ENCODE peak calls at places on chromosomes 6 and 20, in nine cellular contexts. One of them, this sample, is unnamed.

GRCh38 chr6:3620937-3621336 is 130.6 kb downstream of the PXDC1 start:
- DNase-seq in heart right ventricle: no peak
- DNase-seq in nephron progenitor cell: no peak
- DNase-seq in ascending aorta: no peak
- DNase-seq in AML-193: no peak
- DNase-seq in activated CD4-positive, alpha-beta T cell treated with anti-CD3 and anti-CD28 coated beads, Interleukin-2, amount 50 U/mL, for 4 hours: no peak
- DNase-seq in HEK293T: no peak
- DNase-seq in A549: no peak
- DNase-seq in left cardiac atrium: no peak
- DNase-seq in this sample: no peak

GRCh38 chr6:34595332-34596090 is 39.4 kb upstream of the SPDEF start:
- DNase-seq in AML-193: no peak
- DNase-seq in left cardiac atrium: no peak
- DNase-seq in ascending aorta: no peak
- DNase-seq in A549: no peak
- DNase-seq in HEK293T: no peak
- DNase-seq in nephron progenitor cell: no peak
- DNase-seq in heart right ventricle: no peak
- DNase-seq in activated CD4-positive, alpha-beta T cell treated with anti-CD3 and anti-CD28 coated beads, Interleukin-2, amount 50 U/mL, for 4 hours: no peak
- DNase-seq in this sample: no peak

GRCh38 chr6:134065706-134066105 is 13.3 kb upstream of the SLC2A12 start:
- DNase-seq in ascending aorta: no peak
- DNase-seq in HEK293T: peak
- DNase-seq in AML-193: peak
- DNase-seq in activated CD4-positive, alpha-beta T cell treated with anti-CD3 and anti-CD28 coated beads, Interleukin-2, amount 50 U/mL, for 4 hours: no peak
- DNase-seq in left cardiac atrium: no peak
- DNase-seq in A549: no peak
- DNase-seq in nephron progenitor cell: no peak
- DNase-seq in heart right ventricle: no peak
- DNase-seq in this sample: no peak

GRCh38 chr6:53850527-53850926 is 55.7 kb downstream of the LRRC1 start:
- DNase-seq in nephron progenitor cell: no peak
- DNase-seq in activated CD4-positive, alpha-beta T cell treated with anti-CD3 and anti-CD28 coated beads, Interleukin-2, amount 50 U/mL, for 4 hours: no peak
- DNase-seq in A549: no peak
- DNase-seq in ascending aorta: no peak
- DNase-seq in left cardiac atrium: no peak
- DNase-seq in heart right ventricle: no peak
- DNase-seq in AML-193: no peak
- DNase-seq in HEK293T: no peak
- DNase-seq in this sample: no peak

GRCh38 chr6:134662077-134662476 is 287.8 kb downstream of the ALDH8A1 start:
- DNase-seq in heart right ventricle: no peak
- DNase-seq in ascending aorta: no peak
- DNase-seq in nephron progenitor cell: no peak
- DNase-seq in A549: no peak
- DNase-seq in HEK293T: no peak
- DNase-seq in left cardiac atrium: no peak
- DNase-seq in activated CD4-positive, alpha-beta T cell treated with anti-CD3 and anti-CD28 coated beads, Interleukin-2, amount 50 U/mL, for 4 hours: no peak
- DNase-seq in AML-193: no peak
- DNase-seq in this sample: no peak

GRCh38 chr6:153210083-153210482 is 79.0 kb upstream of the RGS17 start:
- DNase-seq in A549: no peak
- DNase-seq in AML-193: no peak
- DNase-seq in left cardiac atrium: no peak
- DNase-seq in activated CD4-positive, alpha-beta T cell treated with anti-CD3 and anti-CD28 coated beads, Interleukin-2, amount 50 U/mL, for 4 hours: no peak
- DNase-seq in heart right ventricle: no peak
- DNase-seq in ascending aorta: no peak
- DNase-seq in HEK293T: no peak
- DNase-seq in nephron progenitor cell: no peak
- DNase-seq in this sample: no peak

GRCh38 chr6:167058261-167058660 is 59.1 kb downstream of the CEP43 start:
- DNase-seq in HEK293T: no peak
- DNase-seq in heart right ventricle: no peak
- DNase-seq in AML-193: no peak
- DNase-seq in ascending aorta: no peak
- DNase-seq in activated CD4-positive, alpha-beta T cell treated with anti-CD3 and anti-CD28 coated beads, Interleukin-2, amount 50 U/mL, for 4 hours: no peak
- DNase-seq in left cardiac atrium: no peak
- DNase-seq in nephron progenitor cell: no peak
- DNase-seq in A549: no peak
- DNase-seq in this sample: no peak

GRCh38 chr6:19322691-19323470 is 514.3 kb upstream of the ID4 start:
- DNase-seq in A549: no peak
- DNase-seq in HEK293T: no peak
- DNase-seq in nephron progenitor cell: no peak
- DNase-seq in heart right ventricle: no peak
- DNase-seq in left cardiac atrium: no peak
- DNase-seq in AML-193: no peak
- DNase-seq in ascending aorta: no peak
- DNase-seq in activated CD4-positive, alpha-beta T cell treated with anti-CD3 and anti-CD28 coated beads, Interleukin-2, amount 50 U/mL, for 4 hours: no peak
- DNase-seq in this sample: no peak

GRCh38 chr6:30847971-30848441 is 36.3 kb upstream of the DDR1 start:
- DNase-seq in HEK293T: no peak
- DNase-seq in left cardiac atrium: no peak
- DNase-seq in A549: no peak
- DNase-seq in activated CD4-positive, alpha-beta T cell treated with anti-CD3 and anti-CD28 coated beads, Interleukin-2, amount 50 U/mL, for 4 hours: no peak
- DNase-seq in AML-193: no peak
- DNase-seq in heart right ventricle: no peak
- DNase-seq in nephron progenitor cell: no peak
- DNase-seq in ascending aorta: no peak
- DNase-seq in this sample: no peak

GRCh38 chr20:56829788-56830385 is 200.8 kb downstream of the TFAP2C start:
- DNase-seq in HEK293T: no peak
- DNase-seq in left cardiac atrium: no peak
- DNase-seq in activated CD4-positive, alpha-beta T cell treated with anti-CD3 and anti-CD28 coated beads, Interleukin-2, amount 50 U/mL, for 4 hours: no peak
- DNase-seq in nephron progenitor cell: no peak
- DNase-seq in A549: no peak
- DNase-seq in ascending aorta: no peak
- DNase-seq in heart right ventricle: no peak
- DNase-seq in AML-193: no peak
- DNase-seq in this sample: no peak

GRCh38 chr20:49668181-49668877 is 45.3 kb downstream of the B4GALT5 start:
- DNase-seq in nephron progenitor cell: peak
- DNase-seq in activated CD4-positive, alpha-beta T cell treated with anti-CD3 and anti-CD28 coated beads, Interleukin-2, amount 50 U/mL, for 4 hours: peak
- DNase-seq in left cardiac atrium: peak
- DNase-seq in ascending aorta: peak
- DNase-seq in AML-193: no peak
- DNase-seq in HEK293T: no peak
- DNase-seq in A549: no peak
- DNase-seq in heart right ventricle: peak
- DNase-seq in this sample: peak

GRCh38 chr6:7532232-7532631 is 9.2 kb upstream of the DSP start:
- DNase-seq in AML-193: no peak
- DNase-seq in nephron progenitor cell: no peak
- DNase-seq in heart right ventricle: no peak
- DNase-seq in left cardiac atrium: no peak
- DNase-seq in ascending aorta: no peak
- DNase-seq in activated CD4-positive, alpha-beta T cell treated with anti-CD3 and anti-CD28 coated beads, Interleukin-2, amount 50 U/mL, for 4 hours: no peak
- DNase-seq in HEK293T: no peak
- DNase-seq in A549: no peak
- DNase-seq in this sample: no peak

GRCh38 chr20:1830240-1830639 is 65.0 kb upstream of the SIRPA start:
- DNase-seq in AML-193: no peak
- DNase-seq in A549: peak
- DNase-seq in ascending aorta: no peak
- DNase-seq in nephron progenitor cell: no peak
- DNase-seq in left cardiac atrium: peak
- DNase-seq in heart right ventricle: peak
- DNase-seq in HEK293T: no peak
- DNase-seq in activated CD4-positive, alpha-beta T cell treated with anti-CD3 and anti-CD28 coated beads, Interleukin-2, amount 50 U/mL, for 4 hours: no peak
- DNase-seq in this sample: no peak

GRCh38 chr6:163263196-163263595 is 151.3 kb upstream of the QKI start:
- DNase-seq in left cardiac atrium: peak
- DNase-seq in nephron progenitor cell: no peak
- DNase-seq in HEK293T: no peak
- DNase-seq in ascending aorta: no peak
- DNase-seq in activated CD4-positive, alpha-beta T cell treated with anti-CD3 and anti-CD28 coated beads, Interleukin-2, amount 50 U/mL, for 4 hours: no peak
- DNase-seq in heart right ventricle: peak
- DNase-seq in A549: no peak
- DNase-seq in AML-193: no peak
- DNase-seq in this sample: no peak

GRCh38 chr6:35214869-35215664 is 1.3 kb downstream of the SCUBE3 start:
- DNase-seq in activated CD4-positive, alpha-beta T cell treated with anti-CD3 and anti-CD28 coated beads, Interleukin-2, amount 50 U/mL, for 4 hours: no peak
- DNase-seq in AML-193: no peak
- DNase-seq in left cardiac atrium: no peak
- DNase-seq in HEK293T: no peak
- DNase-seq in nephron progenitor cell: peak
- DNase-seq in ascending aorta: no peak
- DNase-seq in heart right ventricle: no peak
- DNase-seq in A549: no peak
- DNase-seq in this sample: no peak

GRCh38 chr6:19410477-19410876 is 426.7 kb upstream of the ID4 start:
- DNase-seq in heart right ventricle: no peak
- DNase-seq in HEK293T: no peak
- DNase-seq in AML-193: no peak
- DNase-seq in A549: no peak
- DNase-seq in activated CD4-positive, alpha-beta T cell treated with anti-CD3 and anti-CD28 coated beads, Interleukin-2, amount 50 U/mL, for 4 hours: no peak
- DNase-seq in nephron progenitor cell: no peak
- DNase-seq in ascending aorta: no peak
- DNase-seq in left cardiac atrium: no peak
- DNase-seq in this sample: no peak

GRCh38 chr6:139647001-139647400 is 272.6 kb upstream of the CITED2 start:
- DNase-seq in ascending aorta: no peak
- DNase-seq in AML-193: no peak
- DNase-seq in HEK293T: no peak
- DNase-seq in nephron progenitor cell: no peak
- DNase-seq in A549: no peak
- DNase-seq in heart right ventricle: no peak
- DNase-seq in activated CD4-positive, alpha-beta T cell treated with anti-CD3 and anti-CD28 coated beads, Interleukin-2, amount 50 U/mL, for 4 hours: no peak
- DNase-seq in left cardiac atrium: no peak
- DNase-seq in this sample: no peak

GRCh38 chr20:2022163-2022562 is 28.3 kb upstream of the PDYN start:
- DNase-seq in left cardiac atrium: no peak
- DNase-seq in heart right ventricle: no peak
- DNase-seq in activated CD4-positive, alpha-beta T cell treated with anti-CD3 and anti-CD28 coated beads, Interleukin-2, amount 50 U/mL, for 4 hours: no peak
- DNase-seq in AML-193: no peak
- DNase-seq in HEK293T: no peak
- DNase-seq in A549: no peak
- DNase-seq in nephron progenitor cell: no peak
- DNase-seq in ascending aorta: no peak
- DNase-seq in this sample: no peak

This sample was measured in activated T-helper 9 cell treated with anti-CD3 and anti-CD28 coated beads, Interleukin-2, amount 50 U/mL, for 16 hours.